ENCODE peak calls at places on chromosomes 7 and 10, in five cellular contexts. One of them, this sample, is unnamed.
A peak's percentile ranks its signal among the peaks of the same experiment; 100 is the strongest.

GRCh38 chr7:47610506-47611044 is 28.7 kb upstream of the TNS3 start:
- DNase-seq in IMR-90: peak; percentile 94
- DNase-seq in fibroblast of mammary gland: peak; percentile 86
- DNase-seq in stomach: no peak
- DNase-seq in AG10803: peak; percentile 90
- DNase-seq in this sample: peak; percentile 75

GRCh38 chr7:108118959-108119358 is 11.2 kb downstream of the LAMB4 start:
- DNase-seq in IMR-90: no peak
- DNase-seq in fibroblast of mammary gland: no peak
- DNase-seq in stomach: no peak
- DNase-seq in AG10803: no peak
- DNase-seq in this sample: no peak

GRCh38 chr10:62934258-62934657 is 118.1 kb upstream of the EGR2 start:
- DNase-seq in IMR-90: no peak
- DNase-seq in fibroblast of mammary gland: no peak
- DNase-seq in stomach: no peak
- DNase-seq in AG10803: no peak
- DNase-seq in this sample: no peak

GRCh38 chr10:86968271-86968993 is at the start of gene ADIRF:
- DNase-seq in IMR-90: no peak
- DNase-seq in fibroblast of mammary gland: peak; percentile 28
- DNase-seq in stomach: peak; percentile 67
- DNase-seq in AG10803: peak; percentile 21
- DNase-seq in this sample: no peak

GRCh38 chr10:101063162-101063525 is 1.4 kb downstream of the KAZALD1 start:
- DNase-seq in IMR-90: no peak
- DNase-seq in fibroblast of mammary gland: no peak
- DNase-seq in stomach: no peak
- DNase-seq in AG10803: no peak
- DNase-seq in this sample: no peak

GRCh38 chr10:12608761-12609160 is 259.4 kb downstream of the CAMK1D start:
- DNase-seq in IMR-90: no peak
- DNase-seq in fibroblast of mammary gland: no peak
- DNase-seq in stomach: no peak
- DNase-seq in AG10803: no peak
- DNase-seq in this sample: no peak

GRCh38 chr10:8758029-8758428 is 703.5 kb downstream of the GATA3 start:
- DNase-seq in IMR-90: no peak
- DNase-seq in fibroblast of mammary gland: peak; percentile 1
- DNase-seq in stomach: no peak
- DNase-seq in AG10803: no peak
- DNase-seq in this sample: no peak

GRCh38 chr10:11097686-11098085 is 80.0 kb downstream of the CELF2 start:
- DNase-seq in IMR-90: no peak
- DNase-seq in fibroblast of mammary gland: no peak
- DNase-seq in stomach: no peak
- DNase-seq in AG10803: no peak
- DNase-seq in this sample: no peak

GRCh38 chr7:95102662-95103061 is 195.3 kb downstream of the PPP1R9A start:
- DNase-seq in IMR-90: no peak
- DNase-seq in fibroblast of mammary gland: no peak
- DNase-seq in stomach: no peak
- DNase-seq in AG10803: no peak
- DNase-seq in this sample: peak; percentile 1

GRCh38 chr10:49119746-49120145 is 4.4 kb upstream of the VSTM4 start:
- DNase-seq in IMR-90: peak; percentile 54
- DNase-seq in fibroblast of mammary gland: no peak
- DNase-seq in stomach: no peak
- DNase-seq in AG10803: no peak
- DNase-seq in this sample: no peak

GRCh38 chr10:68305889-68306288 is 26.0 kb upstream of the HNRNPH3 start:
- DNase-seq in IMR-90: no peak
- DNase-seq in fibroblast of mammary gland: no peak
- DNase-seq in stomach: no peak
- DNase-seq in AG10803: no peak
- DNase-seq in this sample: no peak

GRCh38 chr7:157086508-157087187 is 52.1 kb upstream of the UBE3C start:
- DNase-seq in IMR-90: no peak
- DNase-seq in fibroblast of mammary gland: no peak
- DNase-seq in stomach: no peak
- DNase-seq in AG10803: no peak
- DNase-seq in this sample: no peak

GRCh38 chr7:93715234-93715633 is 140.7 kb upstream of the CALCR start:
- DNase-seq in IMR-90: peak; percentile 39
- DNase-seq in fibroblast of mammary gland: peak; percentile 63
- DNase-seq in stomach: peak; percentile 37
- DNase-seq in AG10803: peak; percentile 54
- DNase-seq in this sample: peak; percentile 74

GRCh38 chr10:5291501-5292195 is 73.1 kb upstream of the UCN3 start:
- DNase-seq in IMR-90: peak; percentile 79
- DNase-seq in fibroblast of mammary gland: peak; percentile 92
- DNase-seq in stomach: no peak
- DNase-seq in AG10803: peak; percentile 96
- DNase-seq in this sample: peak; percentile 95

GRCh38 chr7:12212051-12212485 is 974 bp downstream of the TMEM106B start:
- DNase-seq in IMR-90: no peak
- DNase-seq in fibroblast of mammary gland: peak; percentile 25
- DNase-seq in stomach: no peak
- DNase-seq in AG10803: no peak
- DNase-seq in this sample: peak; percentile 10

GRCh38 chr10:132036887-132037675 is 28.7 kb upstream of the JAKMIP3 start:
- DNase-seq in IMR-90: no peak
- DNase-seq in fibroblast of mammary gland: no peak
- DNase-seq in stomach: no peak
- DNase-seq in AG10803: no peak
- DNase-seq in this sample: no peak

GRCh38 chr10:132037676-132037975 is 28.1 kb upstream of the JAKMIP3 start:
- DNase-seq in IMR-90: no peak
- DNase-seq in fibroblast of mammary gland: no peak
- DNase-seq in stomach: no peak
- DNase-seq in AG10803: no peak
- DNase-seq in this sample: no peak

GRCh38 chr10:132035476-132035875 is 30.3 kb upstream of the JAKMIP3 start:
- DNase-seq in IMR-90: no peak
- DNase-seq in fibroblast of mammary gland: no peak
- DNase-seq in stomach: no peak
- DNase-seq in AG10803: no peak
- DNase-seq in this sample: no peak

GRCh38 chr10:132033632-132034031 is 32.1 kb upstream of the JAKMIP3 start:
- DNase-seq in IMR-90: no peak
- DNase-seq in fibroblast of mammary gland: no peak
- DNase-seq in stomach: no peak
- DNase-seq in AG10803: no peak
- DNase-seq in this sample: no peak

GRCh38 chr10:132036153-132036886 is 29.4 kb upstream of the JAKMIP3 start:
- DNase-seq in IMR-90: no peak
- DNase-seq in fibroblast of mammary gland: peak; percentile 7
- DNase-seq in stomach: no peak
- DNase-seq in AG10803: peak; percentile 8
- DNase-seq in this sample: peak; percentile 8
- H3K4me3 ChIP-seq in IMR-90: peak overlapping the region; percentile 6
- H3K4me3 ChIP-seq in fibroblast of mammary gland: no peak overlapping the region
- H3K4me3 ChIP-seq in stomach: peak overlapping the region; percentile 53
- H3K4me3 ChIP-seq in AG10803: peak overlapping the region; percentile 24
- H3K4me3 ChIP-seq in this sample: no peak overlapping the region

GRCh38 chr7:100157334-100158228 is 942 bp downstream of the TRAPPC14 start:
- DNase-seq in IMR-90: peak; percentile 64
- DNase-seq in fibroblast of mammary gland: peak; percentile 82
- DNase-seq in stomach: no peak
- DNase-seq in AG10803: peak; percentile 48
- DNase-seq in this sample: peak; percentile 55

GRCh38 chr7:100159099-100159623 is 638 bp upstream of the TRAPPC14 start:
- DNase-seq in IMR-90: no peak
- DNase-seq in fibroblast of mammary gland: peak; percentile 12
- DNase-seq in stomach: no peak
- DNase-seq in AG10803: no peak
- DNase-seq in this sample: no peak

GRCh38 chr7:100160067-100160466 is 1.5 kb upstream of the TRAPPC14 start:
- DNase-seq in IMR-90: no peak
- DNase-seq in fibroblast of mammary gland: no peak
- DNase-seq in stomach: no peak
- DNase-seq in AG10803: no peak
- DNase-seq in this sample: no peak

GRCh38 chr7:100157069-100157333 is 1.5 kb downstream of the TRAPPC14 start:
- DNase-seq in IMR-90: no peak
- DNase-seq in fibroblast of mammary gland: no peak
- DNase-seq in stomach: no peak
- DNase-seq in AG10803: no peak
- DNase-seq in this sample: no peak

GRCh38 chr7:100158229-100159098 is at the start of gene TRAPPC14:
- DNase-seq in IMR-90: peak; percentile 70
- DNase-seq in fibroblast of mammary gland: peak; percentile 68
- DNase-seq in stomach: peak; percentile 92
- DNase-seq in AG10803: peak; percentile 73
- DNase-seq in this sample: peak; percentile 88
- TF ChIP-seq CTCF in IMR-90: no peak
- TF ChIP-seq CTCF in fibroblast of mammary gland: no peak
- TF ChIP-seq CTCF in stomach: no peak
- TF ChIP-seq CTCF in AG10803: no peak
- TF ChIP-seq CTCF in this sample: no peak

DNA sequence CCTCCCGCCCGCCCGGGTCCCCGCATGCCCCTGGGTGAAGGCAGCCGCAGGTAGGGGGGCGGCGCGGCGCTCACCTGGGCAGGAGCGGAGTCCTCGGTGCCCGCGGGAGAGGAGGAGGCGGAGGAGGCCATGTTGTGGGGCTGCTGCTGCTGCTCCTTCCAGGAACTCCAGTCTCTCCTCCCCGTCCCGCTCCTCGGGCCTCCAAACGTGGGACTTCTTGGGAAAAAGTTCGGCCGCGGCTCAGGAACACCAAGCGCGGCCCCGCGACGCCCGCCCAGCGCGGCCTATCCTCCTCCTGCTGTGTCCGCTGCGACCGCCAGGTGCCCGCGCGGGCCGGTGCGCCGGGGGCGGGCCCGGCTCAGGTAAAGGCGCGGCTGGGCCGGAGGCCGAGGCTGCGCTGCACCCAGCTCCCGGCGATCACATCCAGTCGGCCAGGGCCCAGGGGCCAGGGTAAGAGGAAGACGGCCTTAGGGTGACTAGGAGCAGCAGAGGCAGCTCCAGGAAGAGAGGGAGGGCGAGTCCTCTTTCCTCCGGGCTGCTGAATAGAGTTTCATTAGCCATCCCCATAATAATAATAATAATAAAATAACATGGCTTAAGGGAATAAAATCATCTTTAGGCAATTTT is 45.0 kb upstream of the CDK1 start:
- DNase-seq in IMR-90: no peak
- DNase-seq in fibroblast of mammary gland: no peak
- DNase-seq in stomach: peak; percentile 78
- DNase-seq in AG10803: no peak
- DNase-seq in this sample: no peak
- H3K4me3 ChIP-seq in IMR-90: peak overlapping the region; percentile 9
- H3K4me3 ChIP-seq in fibroblast of mammary gland: peak overlapping the region; percentile 20
- H3K4me3 ChIP-seq in stomach: peak overlapping the region; percentile 63
- H3K4me3 ChIP-seq in AG10803: peak overlapping the region; percentile 49
- H3K4me3 ChIP-seq in this sample: peak overlapping the region; percentile 36

GRCh38 chr7:41315764-41316163 is 387.1 kb downstream of the INHBA start:
- DNase-seq in IMR-90: no peak
- DNase-seq in fibroblast of mammary gland: no peak
- DNase-seq in stomach: no peak
- DNase-seq in AG10803: no peak
- DNase-seq in this sample: no peak
- TF ChIP-seq CTCF in IMR-90: no peak
- TF ChIP-seq CTCF in fibroblast of mammary gland: peak; percentile 24
- TF ChIP-seq CTCF in stomach: no peak
- TF ChIP-seq CTCF in AG10803: no peak
- TF ChIP-seq CTCF in this sample: peak; percentile 21

DNA sequence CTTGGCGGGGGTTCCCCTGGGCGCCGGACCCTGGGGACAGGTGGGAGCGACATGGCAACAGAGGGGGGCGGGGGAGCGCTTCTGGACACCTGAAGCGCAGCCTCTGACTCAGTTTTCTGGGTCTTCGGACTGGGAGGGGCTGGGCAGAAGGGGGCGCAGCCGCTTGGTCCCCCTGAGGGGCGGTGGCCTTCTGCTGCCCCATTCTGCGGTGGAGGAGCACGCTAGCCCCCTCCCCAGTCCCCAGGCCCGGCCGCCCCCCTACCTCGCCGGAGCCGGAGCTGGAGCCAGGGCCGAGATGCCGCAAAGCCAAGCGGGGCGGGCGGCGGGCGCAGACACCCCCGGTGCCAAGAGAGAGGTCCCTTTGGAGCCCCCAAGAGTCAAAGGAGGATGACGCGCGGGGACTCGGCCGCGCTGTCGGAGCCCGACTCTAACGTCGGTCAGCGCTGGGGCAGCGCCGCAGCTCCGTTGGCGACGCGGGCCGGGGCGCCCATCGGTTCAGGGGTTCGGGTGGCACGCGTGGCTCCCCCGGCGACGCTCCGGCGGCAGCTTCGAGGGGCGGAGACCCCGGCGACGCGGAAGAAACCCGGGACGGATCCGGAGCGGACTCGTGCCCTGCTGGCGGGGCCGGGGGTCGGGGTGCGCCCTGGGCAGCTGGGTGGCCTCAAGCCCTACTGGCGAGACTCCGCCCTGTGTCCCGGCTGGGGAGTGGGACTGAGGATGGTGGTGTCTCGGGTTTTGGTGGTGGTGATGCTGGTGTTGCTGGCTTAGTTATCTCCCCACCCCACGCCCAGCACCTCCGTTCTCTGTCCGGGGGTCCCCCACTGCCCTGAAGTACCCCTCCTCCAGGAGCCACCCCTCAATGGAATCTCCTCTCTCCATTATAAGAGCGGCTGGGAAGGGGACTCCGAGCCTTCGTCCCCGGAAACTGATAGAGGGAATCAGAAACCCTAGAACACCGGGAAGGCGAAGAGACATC is at the start of gene NAT16:
- DNase-seq in IMR-90: no peak
- DNase-seq in fibroblast of mammary gland: no peak
- DNase-seq in stomach: no peak
- DNase-seq in AG10803: no peak
- DNase-seq in this sample: no peak
- H3K4me3 ChIP-seq in IMR-90: no peak within 1 kb of the TSS
- H3K4me3 ChIP-seq in fibroblast of mammary gland: no peak within 1 kb of the TSS
- H3K4me3 ChIP-seq in stomach: no peak within 1 kb of the TSS
- H3K4me3 ChIP-seq in AG10803: no peak within 1 kb of the TSS
- H3K4me3 ChIP-seq in this sample: no peak within 1 kb of the TSS

GRCh38 chr10:33594475-33594874 is 260.0 kb upstream of the NRP1 start:
- DNase-seq in IMR-90: no peak
- DNase-seq in fibroblast of mammary gland: no peak
- DNase-seq in stomach: no peak
- DNase-seq in AG10803: no peak
- DNase-seq in this sample: no peak

GRCh38 chr10:33588974-33589600 is 254.6 kb upstream of the NRP1 start:
- DNase-seq in IMR-90: no peak
- DNase-seq in fibroblast of mammary gland: no peak
- DNase-seq in stomach: no peak
- DNase-seq in AG10803: no peak
- DNase-seq in this sample: no peak
- TF ChIP-seq CTCF in IMR-90: no peak
- TF ChIP-seq CTCF in fibroblast of mammary gland: no peak
- TF ChIP-seq CTCF in stomach: no peak
- TF ChIP-seq CTCF in AG10803: no peak
- TF ChIP-seq CTCF in this sample: no peak

GRCh38 chr10:105259201-105259600 is 618.1 kb downstream of the SORCS3 start:
- DNase-seq in IMR-90: no peak
- DNase-seq in fibroblast of mammary gland: no peak
- DNase-seq in stomach: no peak
- DNase-seq in AG10803: no peak
- DNase-seq in this sample: no peak
- H3K4me3 ChIP-seq in IMR-90: no peak overlapping the region
- H3K4me3 ChIP-seq in fibroblast of mammary gland: no peak overlapping the region
- H3K4me3 ChIP-seq in stomach: no peak overlapping the region
- H3K4me3 ChIP-seq in AG10803: no peak overlapping the region
- H3K4me3 ChIP-seq in this sample: no peak overlapping the region